ENCODE peak calls at places on chromosomes 13 and 19, in seven cellular contexts. X is H1, B is HCT116, T is GM12878, R is HepG2, H is SK-N-SH, U is K562. D is an unnamed sample.

GRCh38 chr19:47514151-47514868 is 553 bp downstream of the NAPA start:
- DNase-seq in X (no peak), B (no peak), T (no peak), R (no peak), H (peak), U (no peak), D (no peak)

GRCh38 chr19:925087-925911 is 536 bp upstream of the ARID3A start:
- DNase-seq in X (peak), B (peak), T (no peak), R (peak), H (peak), U (peak), D (peak)

GRCh38 chr13:41271456-41272285 is 8.3 kb upstream of the MTRF1 start:
- DNase-seq in X (no peak), B (no peak), T (peak), R (no peak), H (no peak), U (no peak), D (no peak)

GRCh38 chr13:28528388-28528787 is 33.5 kb upstream of the FLT1 start:
- DNase-seq in X (no peak), B (no peak), T (no peak), R (no peak), H (no peak), U (peak), D (no peak)

GRCh38 chr19:14385492-14385891 is 4.2 kb downstream of the ADGRE5 start:
- DNase-seq in X (no peak), B (no peak), T (no peak), R (no peak), H (no peak), U (no peak), D (no peak)

GRCh38 chr13:98403076-98403475 is 173.8 kb downstream of the STK24 start:
- DNase-seq in X (no peak), B (no peak), T (no peak), R (no peak), H (no peak), U (no peak), D (no peak)

GRCh38 chr13:18992791-18993190 is 188.8 kb downstream of the TUBA3C start:
- DNase-seq in X (no peak), B (no peak), T (no peak), R (no peak), H (no peak), U (no peak), D (no peak)

GRCh38 chr19:2041686-2042484 is 9.2 kb downstream of the MKNK2 start:
- DNase-seq in X (peak), B (peak), T (peak), R (no peak), H (peak), U (peak), D (peak)

GRCh38 chr19:4304509-4305252 is at the start of gene FSD1:
- DNase-seq in X (peak), B (no peak), T (no peak), R (no peak), H (peak), U (peak), D (no peak)

GRCh38 chr13:100497394-100497793 is 91.2 kb downstream of the GGACT start:
- DNase-seq in X (no peak), B (no peak), T (no peak), R (no peak), H (no peak), U (peak), D (no peak)

GRCh38 chr13:45781553-45782326 is 69.8 kb downstream of the SIAH3 start:
- DNase-seq in X (no peak), B (no peak), T (no peak), R (no peak), H (peak), U (no peak), D (no peak)

GRCh38 chr13:66443926-66444325 is 786.2 kb downstream of the PCDH9 start:
- DNase-seq in X (no peak), B (no peak), T (no peak), R (no peak), H (no peak), U (no peak), D (no peak)

GRCh38 chr19:47309608-47310007 is at the start of gene C5AR1:
- DNase-seq in X (no peak), B (no peak), T (no peak), R (no peak), H (no peak), U (no peak), D (no peak)

GRCh38 chr19:32224371-32225244 is 120.8 kb upstream of the ZNF507 start:
- DNase-seq in X (peak), B (no peak), T (no peak), R (peak), H (peak), U (peak), D (peak)

DNA sequence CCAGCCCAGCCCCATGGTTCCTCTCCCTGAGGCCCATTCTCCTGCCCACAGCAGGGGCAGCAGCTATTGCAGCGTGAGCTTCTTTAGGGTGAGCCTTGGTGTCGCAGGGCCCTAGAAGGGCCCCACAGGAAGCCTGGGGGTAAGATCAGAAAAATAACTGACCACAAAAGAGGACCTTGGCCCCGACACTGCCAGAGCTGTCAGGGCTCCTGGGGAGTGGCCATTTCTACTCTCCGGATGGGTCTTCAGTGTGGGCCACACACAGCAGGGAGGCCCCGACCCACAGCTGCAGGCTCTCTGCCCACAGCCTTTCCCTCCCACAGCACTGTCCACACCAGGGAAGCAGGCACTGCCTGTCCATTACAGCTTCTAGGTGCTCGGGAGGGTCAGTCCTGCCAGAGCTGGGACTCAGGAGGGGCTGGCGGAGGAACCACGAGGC is 3.5 kb upstream of the SIGLEC8 start:
- DNase-seq in X (no peak), B (no peak), T (no peak), R (no peak), H (no peak), U (no peak), D (no peak)
- TF ChIP-seq JUND in X (no peak), B (no peak), T (no peak), R (no peak), H (no peak), U (no peak), D (no peak)

GRCh38 chr13:76129305-76130040 is 493.3 kb downstream of the LMO7 start:
- DNase-seq in X (no peak), B (no peak), T (no peak), R (no peak), H (no peak), U (no peak), D (no peak)
- TF ChIP-seq JUND in X (no peak), B (no peak), T (no peak), R (no peak), H (no peak), U (no peak), D (no peak)

GRCh38 chr13:81677857-81678256 is 1336.9 kb upstream of the SPRY2 start:
- DNase-seq in X (no peak), B (no peak), T (no peak), R (no peak), H (no peak), U (no peak), D (no peak)

GRCh38 chr13:81686877-81687276 is 1346.0 kb upstream of the SPRY2 start:
- DNase-seq in X (no peak), B (no peak), T (no peak), R (no peak), H (peak), U (no peak), D (no peak)

GRCh38 chr13:81683526-81683925 is 1342.6 kb upstream of the SPRY2 start:
- DNase-seq in X (no peak), B (no peak), T (no peak), R (no peak), H (no peak), U (no peak), D (no peak)
- TF ChIP-seq JUND in X (no peak), B (no peak), T (no peak), R (no peak), H (no peak), U (no peak), D (no peak)

GRCh38 chr13:32889986-32890565 is 126.1 kb upstream of the KL start:
- DNase-seq in X (no peak), B (no peak), T (no peak), R (no peak), H (no peak), U (no peak), D (no peak)
- TF ChIP-seq JUND in X (no peak), B (no peak), T (no peak), R (no peak), H (no peak), U (peak), D (no peak)